ENCODE peak calls at places on chromosomes 2 and 18, in four cellular contexts. L, Y, G and A are unnamed samples. For H3K4me1 and H3K9me3, the result is how much of the 10 kb centered on the place peaks cover.

GRCh38 chr18:24734058-24734457 is 273.6 kb downstream of the HRH4 start:
- DNase-seq in L (no peak), Y (no peak), G (no peak), A (no peak)

GRCh38 chr2:127121776-127122176 is 14.8 kb upstream of the BIN1 start:
- DNase-seq in L (no peak), Y (no peak), G (no peak), A (no peak)

GRCh38 chr2:166671235-166671634 is 177.2 kb upstream of the SCN7A start:
- DNase-seq in L (no peak), Y (no peak), G (peak), A (no peak)

GRCh38 chr2:27003003-27003402 is 29.8 kb upstream of the TMEM214 start:
- DNase-seq in L (no peak), Y (no peak), G (peak), A (no peak)

GRCh38 chr18:59123588-59124369 is 15.9 kb upstream of the SEC11C start:
- DNase-seq in L (no peak), Y (no peak), G (peak), A (no peak)

GRCh38 chr18:8397034-8397433 is 212.2 kb upstream of the RAB12 start:
- DNase-seq in L (no peak), Y (no peak), G (no peak), A (no peak)

GRCh38 chr2:216082388-216082733 is 642 bp downstream of the TMEM169 start:
- DNase-seq in L (no peak), Y (no peak), G (no peak), A (no peak)

GRCh38 chr2:48306409-48307284 is 223.3 kb upstream of the STON1 start:
- DNase-seq in L (no peak), Y (no peak), G (peak), A (no peak)

GRCh38 chr2:240235149-240235803 is 94.8 kb upstream of the OTOS start:
- DNase-seq in L (no peak), Y (no peak), G (no peak), A (no peak)

GRCh38 chr2:145919507-145919906 is 1399.6 kb upstream of the ZEB2 start:
- DNase-seq in L (no peak), Y (no peak), G (no peak), A (no peak)

GRCh38 chr2:92074549-92074898 is 2796.7 kb upstream of the TEKT4 start:
- DNase-seq in L (no peak), Y (peak), G (no peak), A (no peak)

GRCh38 chr2:170711196-170711773 is 3.9 kb upstream of the SP5 start:
- DNase-seq in L (peak), Y (no peak), G (no peak), A (no peak)

GRCh38 chr2:119753930-119754321 is 5.8 kb upstream of the PTPN4 start:
- DNase-seq in L (no peak), Y (no peak), G (no peak), A (no peak)

GRCh38 chr2:226514895-226515294 is 284.7 kb downstream of the IRS1 start:
- DNase-seq in L (no peak), Y (no peak), G (peak), A (no peak)

GRCh38 chr2:239195318-239195871 is 205.4 kb downstream of the HDAC4 start:
- DNase-seq in L (no peak), Y (peak), G (peak), A (no peak)

GRCh38 chr2:12718662-12719399 is 2.1 kb downstream of the TRIB2 start:
- DNase-seq in L (peak), Y (no peak), G (peak), A (no peak)

GRCh38 chr18:28175047-28175929 is 1.6 kb downstream of the CDH2 start:
- DNase-seq in L (no peak), Y (peak), G (peak), A (no peak)

GRCh38 chr2:240557808-240558207 is at the start of gene ANKMY1:
- DNase-seq in L (no peak), Y (peak), G (peak), A (no peak)

GRCh38 chr2:98394595-98395153 is 48.4 kb downstream of the CNGA3 start:
- DNase-seq in L (no peak), Y (no peak), G (peak), A (no peak)

GRCh38 chr18:52826994-52827393 is 487.0 kb downstream of the DCC start:
- DNase-seq in L (no peak), Y (no peak), G (no peak), A (no peak)

GRCh38 chr18:23133860-23134779 is 1.2 kb upstream of the CABLES1 start:
- DNase-seq in L (peak), Y (peak), G (no peak), A (peak)

GRCh38 chr18:27276479-27276878 is 91.4 kb upstream of the CHST9 start:
- DNase-seq in L (no peak), Y (no peak), G (no peak), A (no peak)

GRCh38 chr2:36981911-36982310 is 15.6 kb upstream of the STRN start:
- DNase-seq in L (no peak), Y (no peak), G (no peak), A (no peak)

GRCh38 chr18:44894011-44894410 is 213.3 kb downstream of the SETBP1 start:
- DNase-seq in L (no peak), Y (no peak), G (peak), A (no peak)

GRCh38 chr2:72156872-72157271 is 9.2 kb upstream of the CYP26B1 start:
- DNase-seq in L (no peak), Y (no peak), G (no peak), A (no peak)

GRCh38 chr18:43080671-43081070 is 34.8 kb downstream of the RIT2 start:
- DNase-seq in L (no peak), Y (no peak), G (no peak), A (no peak)

GRCh38 chr2:176118606-176119370 is 2.2 kb downstream of the HOXD10 start:
- DNase-seq in L (peak), Y (no peak), G (no peak), A (no peak)

GRCh38 chr2:182949572-182950189 is 83.2 kb upstream of the FRZB start:
- DNase-seq in L (no peak), Y (no peak), G (peak), A (no peak)

GRCh38 chr2:67135201-67135600 is 261.9 kb upstream of the ETAA1 start:
- DNase-seq in L (no peak), Y (no peak), G (no peak), A (no peak)

GRCh38 chr2:17085803-17086202 is 420.2 kb upstream of the CYRIA start:
- DNase-seq in L (no peak), Y (no peak), G (no peak), A (no peak)

GRCh38 chr2:25543939-25544338 is 129.4 kb downstream of the DTNB start:
- DNase-seq in L (no peak), Y (no peak), G (no peak), A (no peak)

GRCh38 chr2:138516030-138516704 is 14.6 kb downstream of the SPOPL start:
- DNase-seq in L (no peak), Y (no peak), G (peak), A (no peak)

GRCh38 chr2:59732861-59733603 is 820.4 kb downstream of the BCL11A start:
- DNase-seq in L (no peak), Y (no peak), G (no peak), A (no peak)

GRCh38 chr2:95024306-95024880 is 1.1 kb upstream of the MAL start:
- DNase-seq in L (no peak), Y (no peak), G (no peak), A (no peak)

GRCh38 chr18:44238449-44238848 is 442.2 kb upstream of the SETBP1 start:
- DNase-seq in L (no peak), Y (no peak), G (peak), A (no peak)

GRCh38 chr2:152499411-152499810 is 164.4 kb downstream of the FMNL2 start:
- DNase-seq in L (no peak), Y (no peak), G (no peak), A (no peak)

DNA sequence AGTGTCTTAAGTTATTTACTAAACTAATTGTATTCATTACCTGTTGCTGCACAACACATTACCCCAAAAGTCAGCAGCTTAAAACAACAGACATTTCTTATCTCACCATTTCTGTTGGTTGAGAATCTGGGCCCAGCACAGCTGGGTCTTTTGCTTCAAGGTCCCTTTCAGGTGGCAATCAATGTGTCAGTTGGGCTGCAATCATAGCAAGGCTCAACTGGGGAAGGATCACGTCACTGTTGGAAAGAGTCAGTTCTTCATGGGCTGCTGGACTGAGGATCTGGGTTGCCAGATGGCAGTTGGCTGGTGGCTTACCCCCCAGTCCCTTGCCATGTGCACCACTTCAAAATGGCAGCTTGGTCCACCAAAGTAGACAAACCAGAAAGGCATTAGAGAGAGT is 261.2 kb downstream of the SUCLG1 start:
- DNase-seq in L (no peak), Y (no peak), G (no peak), A (no peak)
- H3K4me1 ChIP-seq in L (under half), Y (under half), G (under half), A (under half)

GRCh38 chr18:78827141-78827540 is 152.5 kb upstream of the SALL3 start:
- DNase-seq in L (no peak), Y (no peak), G (no peak), A (no peak)
- H3K9me3 ChIP-seq in L (under half), Y (under half), G (under half), A (under half)

DNA sequence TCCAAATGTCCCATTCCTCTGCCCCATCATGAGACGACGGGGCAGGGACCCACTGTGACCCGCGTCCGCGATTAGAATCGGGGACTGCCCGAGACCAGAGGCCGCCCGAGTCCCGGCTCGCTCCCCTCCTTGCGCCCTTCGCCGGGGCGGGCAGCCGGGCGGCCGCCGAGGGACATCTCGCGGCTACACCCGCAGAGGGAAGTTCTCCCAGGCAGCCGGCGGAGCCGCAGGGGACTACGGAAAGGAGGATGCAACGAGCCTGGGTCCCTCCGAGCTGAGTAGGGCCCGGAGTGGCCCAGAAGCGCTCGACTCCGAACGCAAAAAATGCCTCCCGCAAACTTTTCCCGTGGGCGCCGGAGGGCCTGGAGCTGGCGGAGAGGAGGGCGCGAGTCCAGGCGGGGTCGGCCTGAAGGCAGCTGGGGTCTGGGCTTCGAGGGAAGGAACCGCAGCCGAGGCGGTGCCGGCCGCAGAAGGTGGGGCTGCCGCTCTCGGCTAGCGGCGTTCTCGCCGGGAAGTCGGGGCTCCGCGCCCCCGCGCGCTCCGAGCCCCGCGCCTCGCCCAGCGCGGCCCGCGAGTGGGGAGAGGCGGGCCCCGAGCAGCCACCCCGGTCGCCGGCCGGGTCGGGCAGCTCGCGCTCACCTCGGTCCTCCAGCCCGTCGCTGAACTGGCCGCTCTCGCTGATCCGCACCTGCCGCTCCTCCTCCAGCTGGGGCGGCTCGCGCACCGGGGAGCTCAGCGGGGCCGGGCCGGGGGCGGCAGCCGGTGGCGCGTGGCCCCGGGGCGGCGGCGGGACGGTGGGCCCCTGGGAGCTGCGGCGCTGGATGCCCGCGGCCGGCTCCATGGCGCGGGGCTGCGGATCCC is 475 bp downstream of the TMEM163 start:
- DNase-seq in L (no peak), Y (peak), G (peak), A (no peak)
- H3K4me3 ChIP-seq in L (no peak), Y (peak), G (no peak), A (peak)

DNA sequence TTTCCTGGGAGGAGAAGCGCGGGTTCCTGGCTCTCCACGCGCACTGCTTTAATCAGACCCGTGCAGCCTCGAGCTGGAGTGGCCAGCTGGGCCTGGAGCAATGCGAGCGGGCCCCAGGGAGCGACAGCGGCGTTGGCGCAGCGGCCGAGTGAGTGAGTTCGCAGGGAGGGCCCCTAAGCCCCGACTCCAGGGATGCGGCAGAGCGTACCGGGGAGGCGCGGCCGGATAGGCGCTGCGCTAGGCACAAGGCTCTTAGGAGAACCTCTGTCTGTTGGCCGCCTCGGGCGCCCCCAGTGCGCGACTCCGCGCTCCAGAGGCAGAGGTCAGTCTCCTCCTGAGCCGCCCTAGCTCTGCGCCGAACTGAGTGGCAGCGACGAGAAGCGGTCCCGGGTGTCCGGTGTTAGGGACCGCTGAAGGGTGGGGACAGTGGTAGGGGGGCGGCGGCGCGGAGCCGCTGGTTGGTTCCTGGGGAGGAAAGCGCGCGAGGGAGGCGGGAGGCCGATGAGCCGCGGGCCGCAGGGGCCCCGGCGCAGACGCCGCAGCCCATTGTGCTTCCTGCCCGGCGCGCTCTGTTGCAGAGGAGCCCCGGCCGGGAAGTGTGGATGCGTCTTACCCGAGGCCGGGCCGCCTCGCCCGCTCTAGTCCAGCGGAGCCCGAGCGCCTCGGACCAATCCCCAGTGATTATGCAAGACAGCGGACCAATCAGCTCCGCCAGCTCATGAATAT is 410 bp upstream of the DLX1 start:
- DNase-seq in L (peak), Y (peak), G (peak), A (no peak)
- H3K4me1 ChIP-seq in L (under half), Y (half or more), G (under half), A (under half)

GRCh38 chr18:41058351-41059125 is 896.5 kb upstream of the PIK3C3 start:
- DNase-seq in L (no peak), Y (no peak), G (peak), A (no peak)
- H3K9me3 ChIP-seq in L (under half), Y (under half), G (under half), A (under half)

GRCh38 chr2:232132179-232132578 is 170.7 kb downstream of the DIS3L2 start:
- DNase-seq in L (no peak), Y (no peak), G (no peak), A (no peak)
- H3K4me3 ChIP-seq in L (no peak), Y (no peak), G (no peak), A (no peak)

DNA sequence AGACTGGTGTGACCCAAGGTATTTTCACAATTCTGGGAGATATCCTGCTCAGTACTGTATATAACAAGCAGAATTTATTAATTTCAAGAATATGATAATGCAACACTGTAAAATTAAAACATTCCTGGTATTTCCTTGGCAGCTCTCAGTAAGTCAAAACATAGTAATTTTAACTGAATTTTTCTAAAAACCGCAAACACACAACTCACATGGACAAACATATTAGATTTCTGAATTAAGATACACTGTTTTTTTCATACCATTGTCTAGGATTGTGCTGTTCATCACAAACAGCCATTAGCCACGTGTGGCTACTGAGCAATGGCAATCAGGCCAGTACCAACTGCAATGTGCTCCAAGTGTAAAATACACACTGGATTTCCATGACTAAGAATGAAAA is 29.6 kb downstream of the LPIN2 start:
- DNase-seq in L (no peak), Y (no peak), G (no peak), A (no peak)
- H3K4me1 ChIP-seq in L (under half), Y (half or more), G (under half), A (under half)